ENCODE peak calls at places on chromosome 19, in six cellular contexts. One of them, this sample, is unnamed.

GRCh38 chr19:46697142-46697960 is 19.6 kb downstream of the PRKD2 start:
- DNase-seq in psoas muscle: peak
- DNase-seq in HCT116: peak
- DNase-seq in Peyer's patch: peak
- DNase-seq in NB4: peak
- DNase-seq in fibroblast of lung: peak
- DNase-seq in this sample: peak

GRCh38 chr19:10010247-10010691 is at the start of gene COL5A3:
- DNase-seq in HCT116: no peak
- DNase-seq in fibroblast of lung: peak
- DNase-seq in NB4: no peak
- DNase-seq in Peyer's patch: peak
- DNase-seq in psoas muscle: peak
- DNase-seq in this sample: peak

GRCh38 chr19:3398114-3398899 is 31.9 kb downstream of the NFIC start:
- DNase-seq in Peyer's patch: no peak
- DNase-seq in fibroblast of lung: peak
- DNase-seq in NB4: no peak
- DNase-seq in psoas muscle: peak
- DNase-seq in HCT116: no peak
- DNase-seq in this sample: peak

GRCh38 chr19:46481187-46481586 is 9.8 kb upstream of the PNMA8A start:
- DNase-seq in NB4: no peak
- DNase-seq in HCT116: no peak
- DNase-seq in psoas muscle: no peak
- DNase-seq in Peyer's patch: no peak
- DNase-seq in fibroblast of lung: peak
- DNase-seq in this sample: peak

GRCh38 chr19:30153326-30154210 is 211.5 kb downstream of the URI1 start:
- DNase-seq in fibroblast of lung: no peak
- DNase-seq in NB4: no peak
- DNase-seq in HCT116: no peak
- DNase-seq in Peyer's patch: no peak
- DNase-seq in psoas muscle: peak
- DNase-seq in this sample: no peak

GRCh38 chr19:29326849-29327840 is 114.2 kb upstream of the UQCRFS1 start:
- DNase-seq in psoas muscle: no peak
- DNase-seq in fibroblast of lung: no peak
- DNase-seq in HCT116: no peak
- DNase-seq in NB4: no peak
- DNase-seq in Peyer's patch: no peak
- DNase-seq in this sample: no peak

GRCh38 chr19:40217027-40217810 is 965 bp downstream of the TTC9B start:
- DNase-seq in HCT116: peak
- DNase-seq in Peyer's patch: peak
- DNase-seq in psoas muscle: peak
- DNase-seq in NB4: peak
- DNase-seq in fibroblast of lung: no peak
- DNase-seq in this sample: no peak

GRCh38 chr19:31356587-31357314 is 7.5 kb upstream of the TSHZ3 start:
- DNase-seq in Peyer's patch: no peak
- DNase-seq in NB4: peak
- DNase-seq in HCT116: no peak
- DNase-seq in fibroblast of lung: no peak
- DNase-seq in psoas muscle: peak
- DNase-seq in this sample: no peak

GRCh38 chr19:55275851-55276719 is 3.8 kb downstream of the HSPBP1 start:
- DNase-seq in NB4: no peak
- DNase-seq in fibroblast of lung: no peak
- DNase-seq in Peyer's patch: no peak
- DNase-seq in HCT116: no peak
- DNase-seq in psoas muscle: no peak
- DNase-seq in this sample: no peak

GRCh38 chr19:23070353-23070781 is 46.5 kb upstream of the ZNF730 start:
- DNase-seq in Peyer's patch: no peak
- DNase-seq in psoas muscle: peak
- DNase-seq in HCT116: no peak
- DNase-seq in fibroblast of lung: peak
- DNase-seq in NB4: peak
- DNase-seq in this sample: peak
- H3K4me3 ChIP-seq in Peyer's patch: no peak
- H3K4me3 ChIP-seq in psoas muscle: no peak
- H3K4me3 ChIP-seq in HCT116: no peak
- H3K4me3 ChIP-seq in fibroblast of lung: no peak
- H3K4me3 ChIP-seq in NB4: no peak
- H3K4me3 ChIP-seq in this sample: peak

GRCh38 chr19:1489463-1489971 is 633 bp downstream of the PCSK4 start:
- DNase-seq in fibroblast of lung: no peak
- DNase-seq in psoas muscle: peak
- DNase-seq in Peyer's patch: no peak
- DNase-seq in HCT116: no peak
- DNase-seq in NB4: no peak
- DNase-seq in this sample: no peak

GRCh38 chr19:1488282-1488601 is 1.9 kb downstream of the PCSK4 start:
- DNase-seq in HCT116: no peak
- DNase-seq in NB4: no peak
- DNase-seq in fibroblast of lung: no peak
- DNase-seq in Peyer's patch: no peak
- DNase-seq in psoas muscle: no peak
- DNase-seq in this sample: no peak

GRCh38 chr19:1490020-1490310 is 185 bp downstream of the PCSK4 start:
- DNase-seq in HCT116: no peak
- DNase-seq in psoas muscle: no peak
- DNase-seq in fibroblast of lung: no peak
- DNase-seq in NB4: no peak
- DNase-seq in Peyer's patch: no peak
- DNase-seq in this sample: no peak

GRCh38 chr19:1486720-1487575 is 3.2 kb downstream of the PCSK4 start:
- DNase-seq in NB4: no peak
- DNase-seq in Peyer's patch: no peak
- DNase-seq in HCT116: no peak
- DNase-seq in psoas muscle: peak
- DNase-seq in fibroblast of lung: no peak
- DNase-seq in this sample: no peak

DNA sequence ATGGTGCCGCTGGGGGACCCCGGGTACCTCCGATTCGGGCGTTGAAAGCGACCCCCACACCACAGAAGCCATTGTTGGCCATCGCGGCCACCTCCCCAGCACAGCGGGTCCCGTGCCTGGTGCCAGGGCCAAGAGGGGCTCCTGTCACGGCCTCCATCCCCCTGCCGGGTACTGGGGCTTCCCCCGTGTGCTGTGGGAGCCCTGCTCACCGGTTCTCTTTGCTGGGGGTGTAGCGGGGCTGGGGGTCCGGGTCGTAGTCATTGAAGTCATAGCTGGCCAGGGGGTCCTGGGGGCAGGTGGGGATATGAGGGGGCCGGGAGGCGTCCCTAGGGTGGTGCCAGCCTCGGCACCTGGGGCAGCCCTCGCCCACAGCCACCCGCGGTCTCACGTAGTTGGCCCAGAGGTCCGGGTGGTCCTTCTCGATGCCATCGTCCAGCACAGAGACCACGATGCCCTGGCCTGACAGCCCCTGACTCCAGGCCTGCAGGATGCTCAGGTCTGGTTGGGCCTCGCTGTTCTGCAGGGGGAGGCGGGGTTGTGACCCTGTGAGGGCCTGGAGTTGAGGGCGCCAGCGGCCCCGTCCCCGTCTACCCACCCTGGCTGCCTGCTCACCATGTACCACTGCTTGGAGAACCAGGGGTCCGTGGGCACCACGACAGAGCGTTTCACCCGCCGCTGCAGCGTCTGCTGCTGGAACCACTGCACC is 2.4 kb downstream of the PCSK4 start:
- DNase-seq in psoas muscle: peak
- DNase-seq in NB4: no peak
- DNase-seq in fibroblast of lung: no peak
- DNase-seq in Peyer's patch: no peak
- DNase-seq in HCT116: no peak
- DNase-seq in this sample: no peak
- H3K4me3 ChIP-seq in psoas muscle: no peak
- H3K4me3 ChIP-seq in NB4: no peak
- H3K4me3 ChIP-seq in fibroblast of lung: no peak
- H3K4me3 ChIP-seq in Peyer's patch: no peak
- H3K4me3 ChIP-seq in HCT116: no peak
- H3K4me3 ChIP-seq in this sample: no peak

GRCh38 chr19:49629659-49630058 is 10.3 kb downstream of the RRAS start:
- DNase-seq in Peyer's patch: no peak
- DNase-seq in psoas muscle: no peak
- DNase-seq in fibroblast of lung: no peak
- DNase-seq in NB4: no peak
- DNase-seq in HCT116: no peak
- DNase-seq in this sample: no peak
- H3K4me3 ChIP-seq in Peyer's patch: no peak
- H3K4me3 ChIP-seq in psoas muscle: no peak
- H3K4me3 ChIP-seq in fibroblast of lung: no peak
- H3K4me3 ChIP-seq in NB4: no peak
- H3K4me3 ChIP-seq in HCT116: no peak
- H3K4me3 ChIP-seq in this sample: no peak

GRCh38 chr19:676343-677105 is at the start of gene FSTL3:
- DNase-seq in HCT116: no peak
- DNase-seq in fibroblast of lung: peak
- DNase-seq in NB4: no peak
- DNase-seq in Peyer's patch: no peak
- DNase-seq in psoas muscle: peak
- DNase-seq in this sample: peak

GRCh38 chr19:677201-677600 is 1.0 kb downstream of the FSTL3 start:
- DNase-seq in fibroblast of lung: peak
- DNase-seq in HCT116: no peak
- DNase-seq in psoas muscle: peak
- DNase-seq in NB4: no peak
- DNase-seq in Peyer's patch: no peak
- DNase-seq in this sample: peak

GRCh38 chr19:677601-678380 is 1.6 kb downstream of the FSTL3 start:
- DNase-seq in NB4: no peak
- DNase-seq in fibroblast of lung: peak
- DNase-seq in HCT116: no peak
- DNase-seq in Peyer's patch: no peak
- DNase-seq in psoas muscle: peak
- DNase-seq in this sample: no peak

GRCh38 chr19:674282-675151 is 1.7 kb upstream of the FSTL3 start:
- DNase-seq in Peyer's patch: peak
- DNase-seq in NB4: no peak
- DNase-seq in fibroblast of lung: no peak
- DNase-seq in HCT116: no peak
- DNase-seq in psoas muscle: peak
- DNase-seq in this sample: no peak

GRCh38 chr19:676007-676342 is 217 bp upstream of the FSTL3 start:
- DNase-seq in HCT116: no peak
- DNase-seq in fibroblast of lung: no peak
- DNase-seq in Peyer's patch: no peak
- DNase-seq in NB4: no peak
- DNase-seq in psoas muscle: no peak
- DNase-seq in this sample: no peak
- H3K4me3 ChIP-seq in HCT116: peak
- H3K4me3 ChIP-seq in fibroblast of lung: no peak
- H3K4me3 ChIP-seq in Peyer's patch: peak
- H3K4me3 ChIP-seq in NB4: no peak
- H3K4me3 ChIP-seq in psoas muscle: peak
- H3K4me3 ChIP-seq in this sample: peak

DNA sequence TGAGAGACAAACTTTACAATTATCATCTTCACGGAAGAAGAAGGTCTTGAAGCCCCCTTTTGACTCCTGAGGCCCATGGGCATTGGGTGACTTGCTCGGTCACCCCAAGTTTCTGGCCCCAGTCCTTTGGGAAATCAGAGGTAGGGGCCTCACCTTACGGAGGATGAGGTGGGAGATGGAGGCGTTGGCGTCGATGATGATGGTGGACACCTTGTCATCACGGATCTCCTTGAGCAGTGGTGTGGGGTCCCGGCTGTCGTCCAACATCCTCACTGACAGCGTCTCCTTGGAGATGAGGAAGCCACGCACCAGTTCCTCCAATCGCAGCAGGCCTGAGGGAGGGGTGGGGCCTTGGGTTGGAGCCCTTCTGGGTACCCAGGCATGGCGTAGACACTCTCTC is 10.8 kb downstream of the GRIK5 start:
- DNase-seq in fibroblast of lung: no peak
- DNase-seq in Peyer's patch: no peak
- DNase-seq in HCT116: no peak
- DNase-seq in psoas muscle: no peak
- DNase-seq in NB4: no peak
- DNase-seq in this sample: no peak
- H3K4me3 ChIP-seq in fibroblast of lung: no peak
- H3K4me3 ChIP-seq in Peyer's patch: no peak
- H3K4me3 ChIP-seq in HCT116: no peak
- H3K4me3 ChIP-seq in psoas muscle: no peak
- H3K4me3 ChIP-seq in NB4: no peak
- H3K4me3 ChIP-seq in this sample: no peak

GRCh38 chr19:51698296-51698695 is 5.2 kb downstream of the SPACA6 start:
- DNase-seq in HCT116: no peak
- DNase-seq in psoas muscle: no peak
- DNase-seq in NB4: no peak
- DNase-seq in fibroblast of lung: no peak
- DNase-seq in Peyer's patch: no peak
- DNase-seq in this sample: no peak
- H3K4me3 ChIP-seq in HCT116: no peak
- H3K4me3 ChIP-seq in psoas muscle: no peak
- H3K4me3 ChIP-seq in NB4: no peak
- H3K4me3 ChIP-seq in fibroblast of lung: no peak
- H3K4me3 ChIP-seq in Peyer's patch: no peak
- H3K4me3 ChIP-seq in this sample: no peak